ENCODE peak calls at places on chromosomes 12 and 14, in nine cellular contexts. G is activated T-cell treated with anti-CD3 and anti-CD28 coated beads, Interleukin-2, amount 50 U/mL, for 1 hour; N is GM10248; V is lower lobe of right lung; A is stimulated activated CD4-positive, alpha-beta T cell treated with anti-CD3 and anti-CD28 coated beads, Interleukin-4, amount 100 ng/mL, for 24 hours; S is NCI-H524; B is activated naive CD4-positive, alpha-beta T cell treated with anti-CD3 and anti-CD28 coated beads, Interleukin-2, amount 50 U/mL, for 16 hours; W is retina; J is activated B cell treated with CpG ODN at 0.5 μM for 24 hours. E is an unnamed sample.

GRCh38 chr14:95830386-95830785 is 46.2 kb upstream of the TUNAR start:
- DNase-seq in G (no peak), N (no peak), V (no peak), A (no peak), S (no peak), B (no peak), W (no peak), J (no peak), E (no peak)

GRCh38 chr12:46133751-46134150 is 135.1 kb downstream of the SLC38A1 start:
- DNase-seq in G (no peak), N (no peak), V (no peak), A (no peak), S (no peak), B (no peak), W (no peak), J (no peak), E (no peak)

GRCh38 chr14:31439554-31439953 is 17.8 kb downstream of the DTD2 start:
- DNase-seq in G (no peak), N (no peak), V (no peak), A (no peak), S (no peak), B (no peak), W (no peak), J (no peak), E (no peak)

GRCh38 chr12:48999371-49000131 is at the start of gene DDN:
- DNase-seq in G (peak; percentile 56), N (peak; percentile 81), V (peak; percentile 59), A (peak; percentile 36), S (peak; percentile 80), B (peak; percentile 65), W (peak; percentile 62), J (peak; percentile 45), E (peak; percentile 86)

GRCh38 chr12:2589381-2589780 is 205.4 kb upstream of the FKBP4 start:
- DNase-seq in G (no peak), N (no peak), V (no peak), A (no peak), S (no peak), B (no peak), W (no peak), J (no peak), E (no peak)

GRCh38 chr12:25208554-25208953 is 13.5 kb downstream of the ETFRF1 start:
- DNase-seq in G (no peak), N (no peak), V (no peak), A (no peak), S (no peak), B (no peak), W (no peak), J (no peak), E (no peak)

GRCh38 chr12:132196038-132196872 is 52.0 kb downstream of the NOC4L start:
- DNase-seq in G (no peak), N (no peak), V (no peak), A (no peak), S (peak; percentile 10), B (no peak), W (no peak), J (no peak), E (no peak)

GRCh38 chr14:69633238-69633637 is 21.8 kb downstream of the SUSD6 start:
- DNase-seq in G (no peak), N (no peak), V (no peak), A (no peak), S (no peak), B (no peak), W (no peak), J (no peak), E (no peak)

GRCh38 chr14:55102141-55102547 is 26.9 kb upstream of the LGALS3 start:
- DNase-seq in G (peak; percentile 27), N (peak; percentile 77), V (peak; percentile 84), A (peak; percentile 52), S (peak; percentile 62), B (no peak), W (no peak), J (peak; percentile 37), E (peak; percentile 85)

GRCh38 chr12:129871991-129872969 is 31.5 kb downstream of the TMEM132D start:
- DNase-seq in G (no peak), N (no peak), V (no peak), A (no peak), S (no peak), B (no peak), W (peak; percentile 73), J (no peak), E (no peak)

GRCh38 chr14:89240414-89240813 is 176.6 kb downstream of the FOXN3 start:
- DNase-seq in G (no peak), N (no peak), V (no peak), A (no peak), S (no peak), B (no peak), W (no peak), J (no peak), E (no peak)